ENCODE peak calls at places on chromosomes 13 and 19, in six cellular contexts. D, U, N, A, Y and I are unnamed samples.

GRCh38 chr19:31946491-31946890 is 398.9 kb upstream of the ZNF507 start:
- DNase-seq in N (no peak), U (no peak), A (no peak), D (no peak), Y (no peak), I (no peak)

GRCh38 chr13:93364166-93364565 is 137.6 kb downstream of the GPC6 start:
- DNase-seq in A (no peak), N (no peak), U (no peak), Y (no peak), D (no peak), I (peak)

GRCh38 chr13:110503979-110504499 is 57.5 kb downstream of the RAB20 start:
- DNase-seq in U (no peak), A (no peak), N (no peak), Y (no peak), D (no peak), I (no peak)

GRCh38 chr13:23175920-23176319 is 4.9 kb upstream of the SGCG start:
- DNase-seq in A (no peak), N (no peak), U (peak), D (no peak), Y (no peak), I (no peak)

GRCh38 chr19:2619076-2619475 is 83.4 kb downstream of the GNG7 start:
- DNase-seq in Y (no peak), A (no peak), U (no peak), D (no peak), N (no peak), I (no peak)

GRCh38 chr13:106534844-106535551 is 464 bp downstream of the EFNB2 start:
- DNase-seq in N (peak), U (peak), A (no peak), D (no peak), Y (peak), I (no peak)

GRCh38 chr13:105452895-105453294 is 1082.6 kb downstream of the EFNB2 start:
- DNase-seq in Y (no peak), D (no peak), U (no peak), N (no peak), A (no peak), I (no peak)

GRCh38 chr13:25678398-25678797 is 306.6 kb downstream of the ATP8A2 start:
- DNase-seq in A (no peak), D (no peak), N (no peak), U (no peak), Y (no peak), I (no peak)

GRCh38 chr13:47862841-47863240 is 138.2 kb downstream of the SUCLA2 start:
- DNase-seq in N (no peak), D (no peak), A (no peak), Y (no peak), U (no peak), I (no peak)

GRCh38 chr13:60661514-60661913 is 264.5 kb downstream of the TDRD3 start:
- DNase-seq in D (no peak), N (no peak), U (no peak), Y (no peak), A (no peak), I (no peak)

DNA sequence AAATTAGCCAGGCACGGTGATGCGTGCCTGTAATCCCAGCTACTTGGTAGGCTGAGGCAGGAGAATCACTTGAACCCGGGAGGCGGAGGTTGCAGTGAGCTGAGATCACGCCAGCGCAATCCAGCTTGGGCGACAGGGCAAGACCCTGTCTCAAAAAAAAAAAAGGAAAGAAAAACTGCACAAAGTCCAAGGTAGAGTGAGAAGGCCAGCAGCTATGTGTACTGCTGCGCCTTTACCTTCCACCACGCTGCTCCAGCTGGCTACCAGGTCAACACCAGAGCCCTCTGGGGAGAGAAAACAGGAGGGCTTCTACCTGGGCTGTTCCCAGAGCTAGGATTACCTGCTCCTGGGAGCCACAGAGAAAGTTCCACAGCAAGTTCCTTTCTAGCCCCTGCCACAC is 3.2 kb downstream of the ELL start:
- DNase-seq in A (no peak), N (no peak), Y (no peak), D (no peak), U (no peak), I (no peak)
- H3K4me3 ChIP-seq in A (no peak), N (no peak), Y (no peak), D (no peak), U (no peak), I (no peak)

GRCh38 chr13:36801035-36801434 is 18.0 kb upstream of the RFXAP start:
- DNase-seq in Y (no peak), D (no peak), A (no peak), U (no peak), N (no peak), I (no peak)

GRCh38 chr13:36796052-36796451 is 23.0 kb upstream of the RFXAP start:
- DNase-seq in U (peak), Y (no peak), A (no peak), N (no peak), D (no peak), I (no peak)

GRCh38 chr13:36789730-36790129 is 29.3 kb upstream of the RFXAP start:
- DNase-seq in N (no peak), D (no peak), U (no peak), Y (no peak), A (no peak), I (no peak)

GRCh38 chr13:36795463-36795862 is 23.6 kb upstream of the RFXAP start:
- DNase-seq in U (peak), Y (no peak), A (no peak), N (no peak), D (no peak), I (no peak)
- TF ChIP-seq CTCF in U (no peak), Y (no peak), A (no peak), N (no peak), D (no peak), I (no peak)

DNA sequence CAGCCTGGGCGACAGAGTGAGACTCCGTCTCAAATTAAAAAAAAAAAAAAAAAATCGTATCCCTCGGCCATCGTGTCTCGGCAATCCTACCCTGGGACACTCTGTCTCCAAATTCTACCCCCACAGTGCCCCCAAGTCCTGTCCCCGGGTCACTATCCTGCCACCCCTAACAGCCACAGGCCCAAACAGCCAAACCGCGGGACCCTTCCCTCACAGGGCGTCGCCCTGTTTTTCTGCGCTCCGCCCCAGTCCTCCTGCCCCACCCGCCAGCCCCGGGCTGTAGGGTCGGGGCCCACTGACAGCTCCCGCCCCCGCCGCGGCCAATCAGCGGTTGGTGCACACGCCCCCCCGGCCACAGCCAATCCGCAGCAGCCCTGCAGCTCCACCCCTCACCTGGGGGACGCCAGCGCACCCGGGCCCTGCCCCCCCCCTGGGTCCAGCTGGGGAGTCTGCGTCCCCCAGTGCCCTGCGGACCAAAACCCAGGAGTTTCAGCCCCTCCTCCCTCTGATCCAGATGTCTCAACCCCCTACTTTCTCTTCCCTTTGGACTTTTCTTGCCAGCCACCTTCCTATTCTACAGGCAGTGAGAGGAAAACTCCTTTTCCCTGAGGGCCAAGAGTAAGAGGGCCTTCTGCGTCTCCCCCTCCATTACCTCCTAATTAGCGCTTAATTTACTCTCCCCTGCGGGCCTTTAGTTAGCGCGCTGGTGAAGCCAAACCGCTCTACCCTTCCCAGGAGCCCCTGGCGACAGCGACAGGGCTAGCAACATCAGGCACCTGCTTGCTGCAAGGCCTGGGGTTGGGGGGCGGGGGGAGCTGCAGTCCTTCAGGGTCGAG is 1.5 kb upstream of the BCAT2 start:
- DNase-seq in A (no peak), N (peak), D (peak), Y (peak), U (peak), I (peak)
- H3K27ac ChIP-seq in A (peak), N (peak), D (peak), Y (peak), U (peak), I (no peak)

GRCh38 chr19:11480927-11481776 is at the start of gene ELAVL3:
- DNase-seq in N (no peak), Y (no peak), U (peak), A (no peak), D (no peak), I (no peak)
- H3K4me3 ChIP-seq in N (peak), Y (no peak), U (peak), A (peak), D (peak), I (no peak)

GRCh38 chr19:1109032-1109541 is 5.3 kb downstream of the GPX4 start:
- DNase-seq in A (no peak), D (no peak), U (no peak), N (no peak), Y (no peak), I (no peak)

GRCh38 chr19:1111641-1112253 is 8.0 kb downstream of the GPX4 start:
- DNase-seq in A (no peak), N (no peak), D (no peak), Y (no peak), U (no peak), I (no peak)

GRCh38 chr19:1109697-1110671 is 6.2 kb downstream of the GPX4 start:
- DNase-seq in A (no peak), Y (no peak), U (no peak), D (no peak), N (no peak), I (no peak)

GRCh38 chr19:1112254-1113208 is 8.7 kb downstream of the GPX4 start:
- DNase-seq in D (no peak), U (peak), A (no peak), Y (peak), N (no peak), I (no peak)

DNA sequence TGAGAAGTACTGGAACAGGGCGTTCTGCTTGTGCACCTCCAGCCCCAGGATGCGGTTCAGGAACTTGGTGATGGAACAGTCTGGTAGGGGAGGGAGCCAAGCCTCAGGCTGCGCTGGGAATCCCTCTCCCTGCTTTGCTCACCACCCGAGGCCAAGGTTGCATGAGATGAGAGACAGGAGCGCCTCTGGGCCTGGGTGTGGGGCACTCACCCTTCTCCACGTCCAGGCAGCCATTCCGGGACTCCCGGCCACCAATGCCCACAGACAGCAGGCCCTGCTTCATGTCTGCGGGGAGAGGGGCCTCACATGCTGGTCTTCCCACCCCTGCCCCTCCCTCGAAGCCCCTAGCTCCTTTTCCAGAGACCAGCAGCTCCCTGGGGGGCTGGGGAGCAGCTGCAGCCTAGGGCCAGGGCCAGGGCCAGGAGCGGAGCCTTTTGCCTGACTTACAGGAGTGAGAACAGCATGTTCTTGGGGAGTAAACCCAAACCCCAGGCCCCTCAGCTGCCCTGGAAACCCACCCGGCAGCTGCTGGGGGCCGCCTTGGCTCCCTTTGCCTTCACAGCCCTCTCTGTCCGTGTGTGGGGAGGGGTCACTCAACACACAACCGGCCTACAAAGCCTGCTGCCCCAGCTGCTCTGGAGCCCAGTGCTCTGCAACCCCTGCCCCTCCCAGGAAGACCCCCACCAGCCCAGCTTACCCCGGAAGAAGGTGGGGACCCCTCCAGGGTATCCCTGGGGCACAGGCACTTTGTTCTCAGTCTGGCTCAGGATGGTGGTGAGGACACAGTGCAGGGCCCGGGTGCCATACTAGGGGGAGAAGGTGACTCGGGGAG is 7.2 kb downstream of the GPX4 start:
- DNase-seq in Y (no peak), N (no peak), D (no peak), A (no peak), U (no peak), I (no peak)
- TF ChIP-seq CTCF in Y (no peak), N (no peak), D (no peak), A (no peak), U (no peak), I (no peak)